ENCODE peak calls at places on chromosomes 4 and X, in nine cellular contexts. T, J, K, B, N, F, E, A and P are unnamed samples.

GRCh38 chr4:140856692-140857091 is 100.5 kb upstream of the TBC1D9 start:
- DNase-seq in A (no peak), E (no peak), F (no peak), B (peak; percentile 22), J (peak; percentile 26), N (no peak), T (peak; percentile 74), K (no peak), P (no peak)

GRCh38 chr4:44651425-44651824 is at the start of gene YIPF7:
- DNase-seq in J (no peak), T (no peak), N (no peak), F (no peak), K (no peak), E (no peak), B (no peak), A (no peak), P (no peak)

GRCh38 chrX:19723427-19723826 is 164.0 kb downstream of the SH3KBP1 start:
- DNase-seq in E (no peak), F (no peak), K (no peak), J (no peak), A (no peak), B (no peak), N (no peak), T (no peak), P (no peak)

GRCh38 chrX:96183843-96184242 is 500.8 kb upstream of the DIAPH2 start:
- DNase-seq in N (no peak), E (no peak), F (no peak), T (peak; percentile 2), J (no peak), A (no peak), B (peak; percentile 1), K (no peak), P (no peak)

GRCh38 chrX:108121291-108121690 is 29.7 kb downstream of the ATG4A start:
- DNase-seq in J (no peak), F (no peak), A (no peak), E (no peak), K (no peak), N (no peak), T (no peak), B (no peak), P (no peak)

GRCh38 chr4:92236907-92237306 is 66.9 kb upstream of the GRID2 start:
- DNase-seq in E (no peak), F (no peak), N (no peak), T (peak; percentile 70), K (no peak), B (peak; percentile 77), A (no peak), J (no peak), P (no peak)

GRCh38 chr4:98929341-98930267 is 671 bp upstream of the EIF4E start:
- DNase-seq in N (peak; percentile 68), K (peak; percentile 51), T (peak; percentile 86), E (peak; percentile 89), A (peak; percentile 75), J (peak; percentile 94), F (peak; percentile 76), B (peak; percentile 98), P (peak; percentile 33)

GRCh38 chr4:124777007-124777406 is 64.5 kb upstream of the ANKRD50 start:
- DNase-seq in F (no peak), E (no peak), K (no peak), T (no peak), B (peak; percentile 37), N (no peak), J (no peak), A (no peak), P (no peak)

GRCh38 chrX:115650916-115651315 is 89.9 kb downstream of the PLS3 start:
- DNase-seq in J (no peak), A (peak; percentile 17), N (peak; percentile 52), F (no peak), B (peak; percentile 47), T (peak; percentile 46), K (no peak), E (peak; percentile 50), P (no peak)

GRCh38 chr4:81723927-81724587 is 252.3 kb upstream of the RASGEF1B start:
- DNase-seq in F (no peak), E (peak; percentile 22), B (no peak), A (peak; percentile 31), T (peak; percentile 55), J (no peak), K (no peak), N (no peak), P (no peak)

GRCh38 chr4:25172964-25173917 is 13.0 kb upstream of the SEPSECS start:
- DNase-seq in B (peak; percentile 100), A (no peak), J (peak; percentile 96), N (no peak), K (no peak), T (peak; percentile 96), F (no peak), E (peak; percentile 69), P (no peak)

GRCh38 chr4:48526403-48526802 is 36.4 kb downstream of the ZAR1 start:
- DNase-seq in T (no peak), B (no peak), K (no peak), N (no peak), F (no peak), A (no peak), E (no peak), J (no peak), P (no peak)
- H3K36me3 ChIP-seq in T (peaks cover 50% of the 10 kb centered on the region), B (peaks cover 34% of the 10 kb centered on the region), K (peaks cover 100% of the 10 kb centered on the region), N (peaks cover 68% of the 10 kb centered on the region), F (peaks cover 98% of the 10 kb centered on the region), A (peaks cover 93% of the 10 kb centered on the region), E (peaks cover 63% of the 10 kb centered on the region), J (peaks cover 2% of the 10 kb centered on the region), P (peaks cover 5% of the 10 kb centered on the region)

GRCh38 chr4:5808081-5808741 is 84.7 kb downstream of the CRMP1 start:
- DNase-seq in A (no peak), T (peak; percentile 24), K (no peak), N (peak; percentile 50), E (no peak), J (no peak), B (peak; percentile 46), F (no peak), P (no peak)
- H3K36me3 ChIP-seq in A (peaks cover 4% of the 10 kb centered on the region), T (peaks cover 2% of the 10 kb centered on the region), K (peaks cover 45% of the 10 kb centered on the region), N (peaks cover 10% of the 10 kb centered on the region), E (no peaks in the 10 kb centered on the region), J (peaks cover 3% of the 10 kb centered on the region), B (peaks cover 74% of the 10 kb centered on the region), F (peaks cover 54% of the 10 kb centered on the region), P (no peaks in the 10 kb centered on the region)

DNA sequence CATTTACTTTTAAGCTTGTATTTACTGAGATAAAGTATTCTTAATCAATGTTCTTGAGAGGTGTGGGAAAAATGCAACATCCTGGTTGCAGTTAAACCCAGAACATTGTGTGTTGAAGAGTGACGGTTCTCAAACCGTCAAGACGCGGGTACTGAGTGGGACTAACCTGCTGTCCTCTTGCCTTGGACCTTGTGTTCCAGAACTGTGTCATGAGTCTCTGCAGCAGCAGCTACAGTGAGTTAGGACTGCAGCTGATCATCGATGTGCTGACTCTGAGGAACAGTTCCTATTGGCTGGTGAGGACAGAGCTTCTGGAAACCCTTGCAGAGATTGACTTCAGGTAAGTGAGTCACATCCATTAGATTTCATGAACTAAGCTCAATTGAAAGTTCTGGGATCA is 59.7 kb downstream of the HTT start:
- DNase-seq in J (no peak), E (no peak), K (no peak), F (no peak), N (no peak), T (no peak), A (no peak), B (no peak), P (no peak)
- H3K36me3 ChIP-seq in J (peaks cover 3% of the 10 kb centered on the region), E (peaks cover 77% of the 10 kb centered on the region), K (peaks cover 96% of the 10 kb centered on the region), F (peaks cover 97% of the 10 kb centered on the region), N (peaks cover 83% of the 10 kb centered on the region), T (peaks cover 43% of the 10 kb centered on the region), A (peaks cover 57% of the 10 kb centered on the region), B (peaks cover 34% of the 10 kb centered on the region), P (peaks cover 7% of the 10 kb centered on the region)

DNA sequence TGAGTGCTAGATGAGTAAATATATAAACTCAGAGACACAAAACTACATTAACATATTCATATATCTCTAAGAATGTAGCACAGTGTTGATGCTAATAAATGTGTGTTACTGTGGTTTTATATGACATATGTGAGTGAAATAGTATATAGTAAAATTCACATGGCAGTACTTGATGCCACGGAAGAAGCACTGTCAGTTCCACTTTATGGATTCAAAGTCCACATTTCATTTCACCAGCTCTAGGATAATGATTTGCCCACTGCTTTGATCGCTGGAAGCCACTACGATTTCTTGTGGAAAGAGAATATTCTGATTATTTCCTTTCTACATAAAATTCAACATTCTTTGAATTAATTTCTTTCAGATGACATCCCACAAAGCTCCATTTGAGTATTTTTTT is 181.2 kb downstream of the GBA3 start:
- DNase-seq in N (no peak), E (no peak), J (no peak), T (no peak), F (no peak), A (no peak), B (no peak), K (no peak), P (no peak)
- H3K36me3 ChIP-seq in N (no peaks in the 10 kb centered on the region), E (no peaks in the 10 kb centered on the region), J (no peaks in the 10 kb centered on the region), T (no peaks in the 10 kb centered on the region), F (no peaks in the 10 kb centered on the region), A (no peaks in the 10 kb centered on the region), B (no peaks in the 10 kb centered on the region), K (no peaks in the 10 kb centered on the region), P (no peaks in the 10 kb centered on the region)

GRCh38 chr4:2248044-2248780 is 6.3 kb upstream of the HAUS3 start:
- DNase-seq in F (peak; percentile 34), J (no peak), B (no peak), A (no peak), N (peak; percentile 24), T (no peak), K (no peak), E (no peak), P (no peak)

GRCh38 chr4:2249526-2249991 is 7.6 kb upstream of the HAUS3 start:
- DNase-seq in B (no peak), E (no peak), A (no peak), N (no peak), K (no peak), J (no peak), F (peak; percentile 42), T (no peak), P (no peak)

GRCh38 chr4:2250003-2250763 is 8.3 kb upstream of the HAUS3 start:
- DNase-seq in F (no peak), B (no peak), E (no peak), J (no peak), T (no peak), A (no peak), K (no peak), N (peak; percentile 25), P (peak; percentile 3)

GRCh38 chr4:2247128-2248043 is 5.5 kb upstream of the HAUS3 start:
- DNase-seq in J (no peak), A (no peak), K (peak; percentile 15), F (peak; percentile 42), B (no peak), E (peak; percentile 34), N (peak; percentile 31), T (no peak), P (no peak)

DNA sequence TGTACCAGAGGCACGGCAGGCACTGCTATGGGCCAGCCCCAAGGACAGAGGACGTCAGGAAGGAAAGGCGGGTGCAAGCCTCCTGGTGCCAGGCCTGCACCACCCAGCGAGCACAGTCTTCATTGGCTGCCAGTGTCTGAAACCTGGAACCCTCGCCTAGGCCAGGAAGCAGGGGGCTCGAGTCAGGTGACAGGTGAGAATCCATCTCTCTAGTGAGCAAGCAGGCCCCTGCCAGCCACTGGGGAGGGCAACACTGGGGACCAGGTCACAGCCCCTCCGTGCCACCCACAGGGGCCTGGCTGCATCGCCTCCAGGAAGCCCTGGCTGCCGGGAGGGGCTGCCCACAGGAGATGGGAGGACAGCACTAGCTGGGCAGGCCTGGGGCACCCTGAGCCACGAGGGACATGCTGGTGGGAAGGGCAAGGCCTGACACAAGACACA is 6.9 kb upstream of the HAUS3 start:
- DNase-seq in A (no peak), N (peak; percentile 28), K (no peak), T (no peak), J (no peak), E (peak; percentile 69), B (no peak), F (peak; percentile 42), P (peak; percentile 2)
- H3K36me3 ChIP-seq in A (peaks cover 11% of the 10 kb centered on the region), N (no peaks in the 10 kb centered on the region), K (peaks cover 64% of the 10 kb centered on the region), T (peaks cover 10% of the 10 kb centered on the region), J (peaks cover 2% of the 10 kb centered on the region), E (peaks cover 65% of the 10 kb centered on the region), B (peaks cover 51% of the 10 kb centered on the region), F (peaks cover 68% of the 10 kb centered on the region), P (peaks cover 14% of the 10 kb centered on the region)